ENCODE peak calls at places on chromosomes 2 and 18, in six cellular contexts. P is nucleus accumbens; Y is stimulated activated CD8-positive, alpha-beta memory T cell treated with anti-CD3 and anti-CD28 coated beads, Interleukin-12 subunit alpha, Interleukin-12 subunit beta, amount 100 ng/mL, for 1 hour; T is naive B cell; F is endothelial cell; R is activated T-cell treated with anti-CD3 and anti-CD28 coated beads, Interleukin-2, amount 50 U/mL, for 24 hours. K is an unnamed sample.

GRCh38 chr2:219243291-219243761 is 1.9 kb downstream of the GLB1L start:
- DNase-seq in T (no peak), P (no peak), F (no peak), Y (no peak), R (no peak), K (no peak)

GRCh38 chr2:66306488-66306887 is 128.4 kb upstream of the MEIS1 start:
- DNase-seq in P (no peak), T (no peak), F (no peak), Y (no peak), R (no peak), K (no peak)

GRCh38 chr2:23541453-23542334 is 156.7 kb downstream of the KLHL29 start:
- DNase-seq in T (no peak), R (no peak), F (no peak), Y (no peak), P (no peak), K (no peak)

GRCh38 chr18:57586243-57587049 is at the start of gene FECH:
- DNase-seq in R (peak; percentile 84), F (peak; percentile 62), P (peak; percentile 86), T (peak; percentile 66), Y (peak; percentile 40), K (peak; percentile 75)

GRCh38 chr18:47932603-47933002 is 2.1 kb upstream of the SMAD2 start:
- DNase-seq in Y (no peak), F (no peak), P (peak; percentile 1), T (no peak), R (no peak), K (peak; percentile 66)

GRCh38 chr2:157194097-157194688 is 63.3 kb upstream of the GALNT5 start:
- DNase-seq in R (no peak), P (peak; percentile 45), Y (no peak), F (peak; percentile 20), T (peak; percentile 5), K (peak; percentile 50)

GRCh38 chr2:230871361-230872150 is 6.8 kb downstream of the ITM2C start:
- DNase-seq in F (no peak), P (no peak), Y (no peak), T (no peak), R (no peak), K (no peak)

GRCh38 chr2:15456343-15456742 is 104.8 kb downstream of the NBAS start:
- DNase-seq in P (no peak), R (no peak), T (no peak), Y (no peak), F (no peak), K (no peak)

GRCh38 chr2:174573621-174574081 is 24.0 kb downstream of the WIPF1 start:
- DNase-seq in R (no peak), F (no peak), P (no peak), T (no peak), Y (no peak), K (peak; percentile 67)

GRCh38 chr2:172253190-172254052 is 150.7 kb upstream of the DLX2 start:
- DNase-seq in F (no peak), P (no peak), T (no peak), Y (peak; percentile 17), R (peak; percentile 78), K (peak; percentile 55)

GRCh38 chr18:2310824-2311349 is 260.4 kb downstream of the METTL4 start:
- DNase-seq in Y (no peak), T (no peak), R (no peak), F (no peak), P (no peak), K (no peak)

GRCh38 chr2:65991864-65992554 is 442.9 kb upstream of the MEIS1 start:
- DNase-seq in F (no peak), P (no peak), T (no peak), Y (no peak), R (no peak), K (no peak)

GRCh38 chr2:50225021-50225928 is 806.7 kb downstream of the NRXN1 start:
- DNase-seq in F (no peak), Y (no peak), R (no peak), P (no peak), T (no peak), K (no peak)

GRCh38 chr2:38246105-38246504 is 131.0 kb downstream of the ATL2 start:
- DNase-seq in R (no peak), P (no peak), T (no peak), Y (no peak), F (no peak), K (no peak)

GRCh38 chr2:3643371-3644245 is 14.4 kb upstream of the ALLC start:
- DNase-seq in P (no peak), R (peak; percentile 17), Y (no peak), F (no peak), T (no peak), K (no peak)

GRCh38 chr18:55116855-55117254 is 157.6 kb upstream of the CCDC68 start:
- DNase-seq in F (no peak), P (no peak), Y (no peak), T (no peak), R (no peak), K (no peak)

GRCh38 chr2:98912957-98913915 is 22.8 kb downstream of the CRACDL start:
- DNase-seq in P (no peak), R (peak; percentile 22), F (no peak), T (no peak), Y (no peak), K (no peak)

GRCh38 chr2:226799211-226799975 is at the start of gene IRS1:
- DNase-seq in T (peak; percentile 60), P (peak; percentile 75), Y (peak; percentile 31), R (peak; percentile 77), F (peak; percentile 58), K (peak; percentile 21)

GRCh38 chr2:200442471-200442870 is 67.4 kb downstream of the KCTD18 start:
- DNase-seq in T (no peak), F (no peak), P (no peak), R (no peak), Y (no peak), K (no peak)

GRCh38 chr18:7169601-7170000 is 52.0 kb upstream of the LAMA1 start:
- DNase-seq in T (no peak), R (no peak), F (no peak), P (no peak), Y (no peak), K (no peak)

GRCh38 chr2:152335016-152335850 is at the start of gene FMNL2:
- DNase-seq in T (peak; percentile 59), P (peak; percentile 91), F (peak; percentile 90), Y (no peak), R (peak; percentile 68), K (no peak)

GRCh38 chr2:106284255-106284654 is 90.2 kb upstream of the UXS1 start:
- DNase-seq in R (no peak), Y (no peak), F (no peak), P (peak; percentile 31), T (no peak), K (no peak)

GRCh38 chr2:170716851-170717598 is 1.9 kb downstream of the SP5 start:
- DNase-seq in R (peak; percentile 65), F (peak; percentile 80), Y (no peak), T (no peak), P (peak; percentile 4), K (no peak)

GRCh38 chr2:176188969-176189665 is 649 bp downstream of the HOXD1 start:
- DNase-seq in F (peak; percentile 33), Y (no peak), R (no peak), T (no peak), P (no peak), K (no peak)

GRCh38 chr2:220664272-220665107 is 907.6 kb downstream of the EPHA4 start:
- DNase-seq in F (no peak), T (no peak), R (no peak), P (peak; percentile 2), Y (no peak), K (no peak)

GRCh38 chr18:31042391-31043181 is at the start of gene DSC3:
- DNase-seq in P (no peak), R (peak; percentile 24), T (no peak), F (peak; percentile 51), Y (no peak), K (no peak)

GRCh38 chr2:159064446-159065301 is 96.2 kb downstream of the TANC1 start:
- DNase-seq in P (no peak), R (no peak), F (no peak), Y (no peak), T (no peak), K (no peak)

GRCh38 chr18:23377669-23378469 is 75.2 kb upstream of the RIOK3 start:
- DNase-seq in R (no peak), P (no peak), Y (no peak), T (no peak), F (no peak), K (no peak)

GRCh38 chr18:53918091-53918490 is 306.4 kb downstream of the MBD2 start:
- DNase-seq in F (no peak), R (no peak), Y (no peak), P (no peak), T (no peak), K (no peak)

GRCh38 chr2:56337342-56337741 is 153.6 kb downstream of the CCDC85A start:
- DNase-seq in P (no peak), T (no peak), R (no peak), F (no peak), Y (no peak), K (no peak)

GRCh38 chr18:9683418-9684396 is 24.4 kb upstream of the RAB31 start:
- DNase-seq in F (peak; percentile 21), Y (no peak), R (no peak), T (no peak), P (peak; percentile 41), K (peak; percentile 69)

GRCh38 chr2:230170532-230170931 is 49.3 kb downstream of the SP110 start:
- DNase-seq in F (no peak), Y (no peak), T (no peak), R (no peak), P (no peak), K (peak; percentile 44)

GRCh38 chr2:225100856-225101294 is 58.6 kb upstream of the DOCK10 start:
- DNase-seq in R (no peak), P (no peak), T (no peak), F (no peak), Y (no peak), K (no peak)

GRCh38 chr2:64434039-64434657 is 19.8 kb upstream of the LGALSL start:
- DNase-seq in F (no peak), R (no peak), P (no peak), Y (no peak), T (no peak), K (no peak)

GRCh38 chr2:164882276-164882675 is 40.7 kb upstream of the COBLL1 start:
- DNase-seq in T (no peak), F (no peak), Y (no peak), P (no peak), R (no peak), K (no peak)

GRCh38 chr2:140639628-140640027 is 1491.2 kb downstream of the LRP1B start:
- DNase-seq in T (no peak), Y (no peak), F (no peak), R (no peak), P (no peak), K (no peak)

GRCh38 chr2:57890462-57890861 is 156.1 kb upstream of the VRK2 start:
- DNase-seq in T (no peak), P (no peak), Y (no peak), F (no peak), R (no peak), K (no peak)